ENCODE peak calls at places on chromosomes 4 and X, in four cellular contexts. X is GM12891, N is GM12878, S is HL-60. B is an unnamed sample.

GRCh38 chr4:1177274-1178141 is 5.1 kb upstream of the SPON2 start:
- DNase-seq in X (no peak), N (no peak), S (no peak), B (no peak)

GRCh38 chrX:23694606-23695005 is 27.3 kb downstream of the PRDX4 start:
- DNase-seq in X (peak; percentile 15), N (peak; percentile 11), S (peak; percentile 48), B (peak; percentile 47)

GRCh38 chr4:133150643-133151300 is 1.7 kb downstream of the PCDH10 start:
- DNase-seq in X (peak; percentile 5), N (no peak), S (no peak), B (no peak)

GRCh38 chrX:22025751-22026150 is 6.4 kb upstream of the PHEX start:
- DNase-seq in X (no peak), N (no peak), S (no peak), B (no peak)

GRCh38 chr4:74583066-74583700 is 138.2 kb downstream of the AREG start:
- DNase-seq in X (no peak), N (no peak), S (no peak), B (no peak)

GRCh38 chr4:36385951-36386561 is 104.6 kb downstream of the DTHD1 start:
- DNase-seq in X (peak; percentile 5), N (peak; percentile 63), S (peak; percentile 83), B (no peak)

GRCh38 chr4:78482281-78482680 is 69.3 kb upstream of the ANXA3 start:
- DNase-seq in X (no peak), N (no peak), S (no peak), B (no peak)

GRCh38 chrX:154370300-154370881 is 4.0 kb downstream of the FLNA start:
- DNase-seq in X (no peak), N (no peak), S (no peak), B (peak; percentile 32)

GRCh38 chrX:134908235-134908834 is 82.5 kb upstream of the SMIM10 start:
- DNase-seq in X (no peak), N (no peak), S (peak; percentile 1), B (peak; percentile 10)

GRCh38 chr4:76984788-76985211 is 35.2 kb downstream of the SEPTIN11 start:
- DNase-seq in X (no peak), N (no peak), S (no peak), B (no peak)

GRCh38 chr4:141636077-141636770 is at the start of gene IL15:
- DNase-seq in X (peak; percentile 63), N (no peak), S (no peak), B (no peak)

GRCh38 chr4:4436244-4436823 is 49.4 kb downstream of the NSG1 start:
- DNase-seq in X (no peak), N (no peak), S (no peak), B (no peak)

GRCh38 chrX:373641-374471 is 12.9 kb downstream of the PPP2R3B start:
- DNase-seq in X (peak; percentile 56), N (no peak), S (no peak), B (no peak)

GRCh38 chrX:10077425-10078188 is 79.2 kb upstream of the CLCN4 start:
- DNase-seq in X (no peak), N (no peak), S (no peak), B (no peak)

GRCh38 chr4:156606444-156607197 is 365.0 kb downstream of the PDGFC start:
- DNase-seq in X (no peak), N (no peak), S (no peak), B (no peak)

GRCh38 chrX:120365320-120365719 is 3.4 kb downstream of the ATP1B4 start:
- DNase-seq in X (peak; percentile 2), N (no peak), S (peak; percentile 47), B (peak; percentile 32)

GRCh38 chrX:27575565-27575964 is 14.6 kb upstream of the DCAF8L2 start:
- DNase-seq in X (no peak), N (no peak), S (no peak), B (no peak)

GRCh38 chr4:99438578-99438875 is 3.4 kb upstream of the ADH7 start:
- DNase-seq in X (no peak), N (no peak), S (no peak), B (no peak)

GRCh38 chr4:104491826-104492771 is 2.6 kb downstream of the CXXC4 start:
- DNase-seq in X (no peak), N (peak; percentile 87), S (no peak), B (no peak)

GRCh38 chr4:43132010-43132582 is 239.6 kb downstream of the GRXCR1 start:
- DNase-seq in X (peak; percentile 9), N (peak; percentile 3), S (peak; percentile 45), B (peak; percentile 22)

GRCh38 chr4:19348746-19349145 is 903.0 kb upstream of the SLIT2 start:
- DNase-seq in X (no peak), N (no peak), S (no peak), B (no peak)

GRCh38 chr4:153713840-153714239 is 29.8 kb downstream of the TLR2 start:
- DNase-seq in X (no peak), N (no peak), S (no peak), B (no peak)

GRCh38 chr4:122614621-122615020 is 6.2 kb downstream of the IL21 start:
- DNase-seq in X (no peak), N (no peak), S (no peak), B (no peak)

GRCh38 chr4:112520598-112521122 is 4.7 kb upstream of the NEUROG2 start:
- DNase-seq in X (no peak), N (no peak), S (no peak), B (no peak)

GRCh38 chrX:4322916-4323315 is 609.5 kb upstream of the PRKX start:
- DNase-seq in X (no peak), N (no peak), S (no peak), B (no peak)

GRCh38 chr4:97016186-97016945 is 1126.9 kb downstream of the STPG2 start:
- DNase-seq in X (no peak), N (no peak), S (no peak), B (no peak)

GRCh38 chr4:16844796-16845586 is 53.5 kb downstream of the LDB2 start:
- DNase-seq in X (no peak), N (no peak), S (no peak), B (no peak)

GRCh38 chrX:39335447-39336235 is 534.4 kb downstream of the MID1IP1 start:
- DNase-seq in X (no peak), N (no peak), S (peak; percentile 13), B (no peak)

GRCh38 chr4:1050486-1051213 is 39.2 kb downstream of the FGFRL1 start:
- DNase-seq in X (no peak), N (no peak), S (no peak), B (peak; percentile 37)

GRCh38 chrX:386239-386767 is 404 bp downstream of the PPP2R3B start:
- DNase-seq in X (no peak), N (no peak), S (peak; percentile 20), B (no peak)

GRCh38 chrX:48714573-48714972 is 18.0 kb downstream of the SUV39H1 start:
- DNase-seq in X (no peak), N (no peak), S (no peak), B (no peak)

GRCh38 chr4:107736924-107737448 is 17.0 kb upstream of the PAPSS1 start:
- DNase-seq in X (no peak), N (no peak), S (peak; percentile 21), B (peak; percentile 61)

DNA sequence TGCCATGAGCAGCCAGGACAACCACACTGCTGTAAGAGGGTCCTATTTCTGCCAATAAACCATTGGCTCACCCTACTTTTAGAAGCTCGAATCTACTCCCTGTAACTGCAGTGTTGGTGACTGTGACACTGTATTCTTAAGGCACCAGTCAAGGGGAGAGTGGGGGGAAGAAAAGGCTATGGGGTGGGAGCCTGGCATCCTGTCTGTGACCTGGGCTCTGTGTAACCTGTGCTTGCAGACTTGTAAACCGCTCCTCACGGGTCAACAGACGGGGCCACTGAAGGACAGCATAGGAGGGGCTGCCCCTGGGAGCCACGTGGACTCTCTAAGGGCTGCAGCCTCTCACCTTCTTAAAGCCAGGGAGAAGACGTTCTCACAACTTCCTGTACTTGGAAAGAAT is 42.2 kb upstream of the ENPP6 start:
- DNase-seq in X (no peak), N (no peak), S (no peak), B (no peak)
- TF ChIP-seq SPI1 in X (no peak), N (no peak), S (no peak), B (no peak)

GRCh38 chr4:21512351-21512750 is 436.2 kb downstream of the KCNIP4 start:
- DNase-seq in X (no peak), N (no peak), S (peak; percentile 3), B (no peak)

DNA sequence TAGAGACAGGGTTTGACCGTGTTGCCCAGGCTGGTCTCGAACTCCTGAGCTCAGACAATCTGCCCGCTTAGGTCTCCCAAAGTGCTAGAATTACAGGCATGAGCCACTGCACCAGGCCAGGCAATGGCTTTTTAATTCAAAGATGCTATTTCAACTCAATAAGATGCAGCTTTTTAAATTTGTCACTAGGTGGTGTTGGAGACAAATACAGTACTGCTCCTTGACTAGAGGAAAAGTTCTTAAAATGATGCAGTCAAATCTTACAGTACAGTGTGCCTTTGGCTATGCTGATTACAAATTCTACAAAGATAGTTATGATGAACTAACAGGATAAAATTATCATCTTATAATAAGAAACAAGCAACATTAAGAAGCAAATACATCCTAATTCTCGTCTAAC is 441.1 kb downstream of the KCNIP4 start:
- DNase-seq in X (no peak), N (no peak), S (no peak), B (no peak)
- TF ChIP-seq SPI1 in X (no peak), N (no peak), S (no peak), B (no peak)

GRCh38 chr4:125060376-125060775 is 254.4 kb upstream of the FAT4 start:
- DNase-seq in X (no peak), N (no peak), S (no peak), B (no peak)

DNA sequence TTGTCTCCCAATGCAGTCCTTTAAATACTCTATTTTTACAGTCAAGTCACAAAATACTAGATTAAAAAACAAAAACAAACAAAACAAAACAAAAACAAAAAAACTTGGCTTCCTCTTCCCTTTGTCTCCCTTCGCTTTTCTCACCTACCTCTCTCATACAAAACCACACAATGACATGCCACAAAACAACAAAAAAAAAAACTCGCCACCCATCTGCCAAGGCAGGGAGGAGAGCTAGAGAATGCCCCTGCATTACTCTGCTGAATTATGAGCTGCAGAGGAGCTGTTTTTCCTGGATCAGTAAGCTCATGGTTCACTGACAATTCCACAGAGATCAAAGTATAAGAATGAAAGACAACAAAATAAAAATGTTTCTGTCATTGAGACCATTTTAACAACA is 252.7 kb upstream of the FAT4 start:
- DNase-seq in X (no peak), N (no peak), S (no peak), B (no peak)
- TF ChIP-seq SPI1 in X (no peak), N (no peak), S (no peak), B (no peak)

GRCh38 chr4:183295711-183296110 is 24.4 kb downstream of the CLDN22 start:
- DNase-seq in X (no peak), N (no peak), S (no peak), B (no peak)
- TF ChIP-seq SPI1 in X (no peak), N (no peak), S (no peak), B (no peak)

GRCh38 chrX:118524344-118524743 is 28.7 kb downstream of the DOCK11 start:
- DNase-seq in X (no peak), N (no peak), S (no peak), B (no peak)

GRCh38 chrX:118530537-118530936 is 34.9 kb downstream of the DOCK11 start:
- DNase-seq in X (no peak), N (no peak), S (no peak), B (no peak)

GRCh38 chrX:118525146-118525725 is 29.6 kb downstream of the DOCK11 start:
- DNase-seq in X (no peak), N (no peak), S (no peak), B (no peak)

GRCh38 chrX:118526149-118526548 is 30.5 kb downstream of the DOCK11 start:
- DNase-seq in X (no peak), N (no peak), S (no peak), B (no peak)

GRCh38 chrX:118528089-118528753 is 32.6 kb downstream of the DOCK11 start:
- DNase-seq in X (no peak), N (peak; percentile 47), S (peak; percentile 34), B (no peak)
- TF ChIP-seq SPI1 in X (peak; percentile 17), N (no peak), S (no peak), B (no peak)